ENCODE peak calls at places on chromosomes 16 and 17, in seven cellular contexts. One of them, this sample, is unnamed. For H3K4me1, the result is how much of the 10 kb centered on the place peaks cover.

GRCh38 chr16:733382-734207 is 6.7 kb downstream of the HAGHL start:
- DNase-seq in stomach: no peak
- DNase-seq in cardiac muscle cell: peak
- DNase-seq in thoracic aorta: no peak
- DNase-seq in right atrium auricular region: no peak
- DNase-seq in astrocyte: no peak
- DNase-seq in vagina: no peak
- DNase-seq in this sample: no peak

GRCh38 chr16:48617711-48618148 is 7.8 kb upstream of the N4BP1 start:
- DNase-seq in thoracic aorta: no peak
- DNase-seq in vagina: no peak
- DNase-seq in astrocyte: peak
- DNase-seq in right atrium auricular region: peak
- DNase-seq in cardiac muscle cell: peak
- DNase-seq in stomach: peak
- DNase-seq in this sample: no peak

GRCh38 chr16:53892155-53892554 is 188.2 kb downstream of the FTO start:
- DNase-seq in stomach: peak
- DNase-seq in vagina: no peak
- DNase-seq in cardiac muscle cell: peak
- DNase-seq in right atrium auricular region: no peak
- DNase-seq in astrocyte: peak
- DNase-seq in thoracic aorta: no peak
- DNase-seq in this sample: no peak

GRCh38 chr17:9465216-9465921 is 110.3 kb downstream of the STX8 start:
- DNase-seq in right atrium auricular region: no peak
- DNase-seq in thoracic aorta: no peak
- DNase-seq in stomach: no peak
- DNase-seq in astrocyte: peak
- DNase-seq in cardiac muscle cell: peak
- DNase-seq in vagina: no peak
- DNase-seq in this sample: no peak

GRCh38 chr17:42682400-42683384 is at the start of gene CNTNAP1:
- DNase-seq in stomach: peak
- DNase-seq in right atrium auricular region: peak
- DNase-seq in vagina: no peak
- DNase-seq in astrocyte: peak
- DNase-seq in cardiac muscle cell: peak
- DNase-seq in thoracic aorta: no peak
- DNase-seq in this sample: no peak

GRCh38 chr17:27384721-27385120 is 71.5 kb upstream of the KSR1 start:
- DNase-seq in astrocyte: peak
- DNase-seq in thoracic aorta: no peak
- DNase-seq in vagina: no peak
- DNase-seq in stomach: no peak
- DNase-seq in right atrium auricular region: no peak
- DNase-seq in cardiac muscle cell: no peak
- DNase-seq in this sample: no peak

GRCh38 chr16:15640966-15641365 is 2.0 kb downstream of the MARF1 start:
- DNase-seq in cardiac muscle cell: no peak
- DNase-seq in astrocyte: no peak
- DNase-seq in vagina: no peak
- DNase-seq in thoracic aorta: no peak
- DNase-seq in stomach: no peak
- DNase-seq in right atrium auricular region: no peak
- DNase-seq in this sample: no peak

GRCh38 chr17:61313515-61314326 is 85.9 kb upstream of the TBX2 start:
- DNase-seq in right atrium auricular region: no peak
- DNase-seq in vagina: no peak
- DNase-seq in cardiac muscle cell: no peak
- DNase-seq in stomach: no peak
- DNase-seq in astrocyte: no peak
- DNase-seq in thoracic aorta: no peak
- DNase-seq in this sample: no peak

GRCh38 chr16:26605872-26606271 is 460.9 kb upstream of the C16orf82 start:
- DNase-seq in cardiac muscle cell: no peak
- DNase-seq in right atrium auricular region: no peak
- DNase-seq in stomach: no peak
- DNase-seq in thoracic aorta: no peak
- DNase-seq in vagina: peak
- DNase-seq in astrocyte: no peak
- DNase-seq in this sample: no peak

GRCh38 chr17:4476512-4477070 is 22.1 kb upstream of the SPNS2 start:
- DNase-seq in thoracic aorta: no peak
- DNase-seq in cardiac muscle cell: no peak
- DNase-seq in vagina: no peak
- DNase-seq in right atrium auricular region: no peak
- DNase-seq in astrocyte: no peak
- DNase-seq in stomach: peak
- DNase-seq in this sample: no peak

GRCh38 chr17:35748323-35748960 is 4.6 kb downstream of the GAS2L2 start:
- DNase-seq in cardiac muscle cell: no peak
- DNase-seq in thoracic aorta: no peak
- DNase-seq in astrocyte: no peak
- DNase-seq in right atrium auricular region: no peak
- DNase-seq in vagina: no peak
- DNase-seq in stomach: peak
- DNase-seq in this sample: no peak

GRCh38 chr16:11349599-11350276 is 4.5 kb downstream of the RMI2 start:
- DNase-seq in astrocyte: peak
- DNase-seq in thoracic aorta: no peak
- DNase-seq in vagina: no peak
- DNase-seq in right atrium auricular region: peak
- DNase-seq in stomach: peak
- DNase-seq in cardiac muscle cell: no peak
- DNase-seq in this sample: no peak

GRCh38 chr17:63843387-63844292 is 1.2 kb upstream of the SMARCD2 start:
- DNase-seq in vagina: no peak
- DNase-seq in stomach: peak
- DNase-seq in astrocyte: peak
- DNase-seq in right atrium auricular region: peak
- DNase-seq in cardiac muscle cell: no peak
- DNase-seq in thoracic aorta: no peak
- DNase-seq in this sample: peak

GRCh38 chr17:45314761-45315549 is 1.9 kb downstream of the MAP3K14 start:
- DNase-seq in vagina: no peak
- DNase-seq in stomach: no peak
- DNase-seq in right atrium auricular region: no peak
- DNase-seq in thoracic aorta: no peak
- DNase-seq in astrocyte: no peak
- DNase-seq in cardiac muscle cell: no peak
- DNase-seq in this sample: no peak

GRCh38 chr17:28426081-28426519 is 20.1 kb upstream of the SLC46A1 start:
- DNase-seq in astrocyte: no peak
- DNase-seq in stomach: peak
- DNase-seq in right atrium auricular region: peak
- DNase-seq in vagina: no peak
- DNase-seq in thoracic aorta: no peak
- DNase-seq in cardiac muscle cell: peak
- DNase-seq in this sample: no peak

GRCh38 chr17:7017827-7018200 is 5.0 kb upstream of the BCL6B start:
- DNase-seq in cardiac muscle cell: no peak
- DNase-seq in right atrium auricular region: no peak
- DNase-seq in thoracic aorta: no peak
- DNase-seq in vagina: no peak
- DNase-seq in stomach: no peak
- DNase-seq in astrocyte: no peak
- DNase-seq in this sample: no peak

GRCh38 chr16:3874242-3874641 is 6.3 kb downstream of the CREBBP start:
- DNase-seq in cardiac muscle cell: no peak
- DNase-seq in stomach: no peak
- DNase-seq in thoracic aorta: no peak
- DNase-seq in astrocyte: no peak
- DNase-seq in right atrium auricular region: no peak
- DNase-seq in vagina: no peak
- DNase-seq in this sample: no peak

GRCh38 chr16:3868967-3869366 is 11.5 kb downstream of the CREBBP start:
- DNase-seq in astrocyte: no peak
- DNase-seq in cardiac muscle cell: no peak
- DNase-seq in right atrium auricular region: no peak
- DNase-seq in thoracic aorta: no peak
- DNase-seq in stomach: no peak
- DNase-seq in vagina: no peak
- DNase-seq in this sample: no peak

GRCh38 chr16:3874794-3875692 is 5.5 kb downstream of the CREBBP start:
- DNase-seq in astrocyte: no peak
- DNase-seq in stomach: no peak
- DNase-seq in right atrium auricular region: no peak
- DNase-seq in vagina: no peak
- DNase-seq in thoracic aorta: no peak
- DNase-seq in cardiac muscle cell: no peak
- DNase-seq in this sample: no peak

GRCh38 chr16:3873482-3874173 is 6.9 kb downstream of the CREBBP start:
- DNase-seq in thoracic aorta: no peak
- DNase-seq in right atrium auricular region: no peak
- DNase-seq in stomach: no peak
- DNase-seq in cardiac muscle cell: no peak
- DNase-seq in astrocyte: no peak
- DNase-seq in vagina: no peak
- DNase-seq in this sample: no peak

GRCh38 chr16:3872216-3872895 is 8.2 kb downstream of the CREBBP start:
- DNase-seq in thoracic aorta: no peak
- DNase-seq in stomach: no peak
- DNase-seq in cardiac muscle cell: no peak
- DNase-seq in vagina: no peak
- DNase-seq in astrocyte: no peak
- DNase-seq in right atrium auricular region: no peak
- DNase-seq in this sample: no peak
- H3K4me1 ChIP-seq in thoracic aorta: half or more
- H3K4me1 ChIP-seq in stomach: half or more
- H3K4me1 ChIP-seq in cardiac muscle cell: half or more
- H3K4me1 ChIP-seq in vagina: half or more
- H3K4me1 ChIP-seq in astrocyte: under half
- H3K4me1 ChIP-seq in right atrium auricular region: under half
- H3K4me1 ChIP-seq in this sample: half or more

DNA sequence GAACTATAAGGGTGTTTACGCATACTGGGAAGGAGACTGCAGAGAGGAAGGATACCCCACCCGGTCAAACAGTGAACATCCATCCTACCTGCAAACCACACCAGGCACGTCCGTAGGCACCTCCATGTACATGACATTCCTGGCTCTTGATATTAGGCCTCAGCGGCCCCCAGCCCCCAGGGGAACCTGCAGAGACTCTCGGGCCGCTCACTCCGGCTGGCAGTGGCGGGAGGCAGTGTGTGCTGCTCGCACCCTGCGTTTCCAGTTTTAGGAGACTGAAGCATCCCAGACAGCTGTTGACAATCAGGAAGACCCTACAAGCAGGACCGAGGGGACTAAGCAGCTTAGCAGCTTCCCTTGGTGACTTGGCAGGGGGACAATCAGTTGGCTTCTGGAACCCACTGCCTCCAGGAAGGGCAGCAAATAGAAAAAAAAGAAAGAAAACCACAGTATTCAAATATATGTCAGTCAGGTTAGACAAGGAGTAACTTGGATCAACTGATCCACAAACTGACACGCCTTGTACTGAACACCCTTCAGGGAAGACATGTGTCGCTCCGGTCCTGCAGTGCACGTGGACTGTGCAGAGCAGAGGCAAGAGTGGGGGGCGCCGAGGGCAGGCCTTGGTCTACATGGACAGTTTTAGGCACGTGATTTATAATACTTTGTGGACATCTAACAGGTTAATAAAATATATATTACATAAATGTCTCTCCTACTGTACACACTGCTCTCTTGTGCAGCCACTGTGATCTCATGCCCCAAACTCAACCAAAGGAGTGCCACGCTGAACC is 29.9 kb upstream of the CLEC18B start:
- DNase-seq in astrocyte: no peak
- DNase-seq in cardiac muscle cell: no peak
- DNase-seq in stomach: no peak
- DNase-seq in right atrium auricular region: no peak
- DNase-seq in vagina: no peak
- DNase-seq in thoracic aorta: no peak
- DNase-seq in this sample: no peak
- H3K27ac ChIP-seq in astrocyte: no peak
- H3K27ac ChIP-seq in cardiac muscle cell: no peak
- H3K27ac ChIP-seq in stomach: no peak
- H3K27ac ChIP-seq in right atrium auricular region: peak
- H3K27ac ChIP-seq in vagina: peak
- H3K27ac ChIP-seq in thoracic aorta: no peak
- H3K27ac ChIP-seq in this sample: no peak

DNA sequence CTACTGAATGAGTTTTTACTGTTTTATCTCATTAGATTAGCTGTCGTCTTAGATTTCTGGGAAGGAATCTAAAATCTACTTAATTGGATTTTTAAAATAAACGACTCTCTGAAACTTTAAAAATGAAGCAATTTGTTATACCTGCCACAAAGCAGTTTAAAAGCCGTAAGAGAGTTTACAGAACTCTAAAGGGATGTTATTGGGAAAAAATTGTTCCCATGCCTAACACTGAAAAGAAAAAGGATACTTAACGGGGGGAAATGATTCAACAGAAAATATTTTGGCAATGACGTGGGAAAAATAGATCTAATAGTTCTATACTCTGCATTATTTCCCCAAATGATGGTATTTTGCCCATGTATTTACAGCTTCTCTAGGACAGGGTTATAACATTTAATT is 27.0 kb downstream of the ARHGAP17 start:
- DNase-seq in vagina: no peak
- DNase-seq in right atrium auricular region: no peak
- DNase-seq in thoracic aorta: no peak
- DNase-seq in cardiac muscle cell: no peak
- DNase-seq in stomach: no peak
- DNase-seq in astrocyte: peak
- DNase-seq in this sample: no peak
- H3K4me1 ChIP-seq in vagina: half or more
- H3K4me1 ChIP-seq in right atrium auricular region: under half
- H3K4me1 ChIP-seq in thoracic aorta: under half
- H3K4me1 ChIP-seq in cardiac muscle cell: under half
- H3K4me1 ChIP-seq in stomach: half or more
- H3K4me1 ChIP-seq in astrocyte: half or more
- H3K4me1 ChIP-seq in this sample: under half

DNA sequence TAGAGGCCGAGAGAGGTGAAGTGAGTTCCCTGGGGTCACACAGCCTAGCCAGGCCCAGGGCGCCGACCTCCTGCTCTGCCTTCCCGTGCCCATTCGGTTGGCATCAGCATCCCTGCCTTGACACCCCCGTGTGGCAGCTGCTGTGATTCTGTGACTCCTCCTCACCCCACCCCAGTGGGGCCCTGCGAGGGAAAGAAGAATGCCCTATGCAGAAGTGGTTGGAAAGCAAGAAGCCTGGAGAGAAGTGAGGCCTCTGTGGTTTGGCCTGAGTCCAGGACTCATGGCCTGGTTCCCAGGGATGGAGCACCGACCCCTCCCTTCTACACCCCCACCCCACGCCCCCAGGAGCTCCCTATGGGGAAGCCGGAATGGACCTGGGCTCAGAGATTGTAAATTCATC is 296.2 kb downstream of the SEC14L1 start:
- DNase-seq in stomach: no peak
- DNase-seq in vagina: no peak
- DNase-seq in cardiac muscle cell: no peak
- DNase-seq in astrocyte: peak
- DNase-seq in right atrium auricular region: no peak
- DNase-seq in thoracic aorta: no peak
- DNase-seq in this sample: no peak
- H3K27ac ChIP-seq in stomach: no peak
- H3K27ac ChIP-seq in vagina: peak
- H3K27ac ChIP-seq in cardiac muscle cell: peak
- H3K27ac ChIP-seq in astrocyte: no peak
- H3K27ac ChIP-seq in right atrium auricular region: no peak
- H3K27ac ChIP-seq in thoracic aorta: no peak
- H3K27ac ChIP-seq in this sample: peak

This sample was measured in naive thymus-derived CD4-positive, alpha-beta T cell.